ENCODE peak calls at places on chromosome 21, in six cellular contexts. F is tibial artery, H is HCT116, C is psoas muscle, B is fibroblast of lung, P is fibroblast of pulmonary artery. E is an unnamed sample.

GRCh38 chr21:31185663-31186062 is 147.4 kb upstream of the KRTAP19-8 start:
- DNase-seq in F (no peak), H (no peak), C (no peak), B (no peak), P (no peak), E (no peak)

GRCh38 chr21:38561205-38561604 is 62.9 kb upstream of the ERG start:
- DNase-seq in F (no peak), H (no peak), C (no peak), B (no peak), P (no peak), E (peak)

GRCh38 chr21:43967981-43968380 is 44.1 kb upstream of the TRAPPC10 start:
- DNase-seq in F (no peak), H (no peak), C (no peak), B (no peak), P (no peak), E (no peak)

GRCh38 chr21:14797543-14797942 is 251.4 kb upstream of the SAMSN1 start:
- DNase-seq in F (no peak), H (no peak), C (no peak), B (no peak), P (no peak), E (no peak)

GRCh38 chr21:44800971-44801467 is 601 bp downstream of the UBE2G2 start:
- DNase-seq in F (no peak), H (peak), C (no peak), B (peak), P (peak), E (peak)

GRCh38 chr21:23921670-23922418 is 1685.4 kb downstream of the MRPL39 start:
- DNase-seq in F (no peak), H (no peak), C (no peak), B (no peak), P (no peak), E (no peak)

GRCh38 chr21:46284722-46285121 is 689 bp downstream of the MCM3AP start:
- DNase-seq in F (no peak), H (no peak), C (no peak), B (no peak), P (no peak), E (no peak)

GRCh38 chr21:14070968-14071367 is 139.8 kb downstream of the LIPI start:
- DNase-seq in F (no peak), H (no peak), C (no peak), B (no peak), P (no peak), E (no peak)

GRCh38 chr21:21010698-21011097 is 12.5 kb downstream of the NCAM2 start:
- DNase-seq in F (no peak), H (no peak), C (no peak), B (no peak), P (no peak), E (no peak)

GRCh38 chr21:38037416-38037815 is 121.2 kb upstream of the KCNJ6 start:
- DNase-seq in F (no peak), H (no peak), C (no peak), B (peak), P (peak), E (peak)

GRCh38 chr21:31348188-31348587 is 4.1 kb upstream of the TIAM1 start:
- DNase-seq in F (no peak), H (no peak), C (no peak), B (no peak), P (no peak), E (no peak)

GRCh38 chr21:26887241-26887640 is 42.0 kb upstream of the ADAMTS1 start:
- DNase-seq in F (no peak), H (no peak), C (no peak), B (peak), P (peak), E (no peak)

GRCh38 chr21:24225432-24225831 is 1381.8 kb downstream of the MRPL39 start:
- DNase-seq in F (no peak), H (no peak), C (no peak), B (peak), P (peak), E (peak)

GRCh38 chr21:15967661-15968060 is 237.9 kb downstream of the USP25 start:
- DNase-seq in F (no peak), H (no peak), C (no peak), B (peak), P (no peak), E (peak)

GRCh38 chr21:46434322-46434958 is 24.3 kb upstream of the DIP2A start:
- DNase-seq in F (no peak), H (no peak), C (peak), B (no peak), P (no peak), E (no peak)

GRCh38 chr21:46145840-46146691 is 9.3 kb downstream of the FTCD start:
- DNase-seq in F (no peak), H (no peak), C (peak), B (no peak), P (no peak), E (no peak)

GRCh38 chr21:16241021-16241420 is 511.2 kb downstream of the USP25 start:
- DNase-seq in F (no peak), H (no peak), C (no peak), B (no peak), P (peak), E (no peak)

GRCh38 chr21:45726438-45726837 is 82.9 kb downstream of the PCBP3 start:
- DNase-seq in F (no peak), H (no peak), C (no peak), B (no peak), P (no peak), E (no peak)

GRCh38 chr21:43720539-43721224 is 1.8 kb downstream of the PDXK start:
- DNase-seq in F (no peak), H (no peak), C (no peak), B (no peak), P (no peak), E (no peak)

GRCh38 chr21:44846485-44847260 is 26.8 kb downstream of the PTTG1IP start:
- DNase-seq in F (peak), H (no peak), C (peak), B (peak), P (peak), E (peak)

GRCh38 chr21:26473471-26473870 is 99.6 kb downstream of the CYYR1 start:
- DNase-seq in F (no peak), H (no peak), C (no peak), B (no peak), P (no peak), E (no peak)

GRCh38 chr21:46211786-46212720 is 16.5 kb downstream of the LSS start:
- DNase-seq in F (no peak), H (no peak), C (no peak), B (no peak), P (no peak), E (peak)

GRCh38 chr21:14699433-14700410 is 153.6 kb upstream of the SAMSN1 start:
- DNase-seq in F (no peak), H (no peak), C (no peak), B (no peak), P (no peak), E (peak)

GRCh38 chr21:44890961-44891541 is 17.6 kb upstream of the PTTG1IP start:
- DNase-seq in F (no peak), H (no peak), C (no peak), B (no peak), P (no peak), E (no peak)

GRCh38 chr21:45981641-45982255 is at the start of gene COL6A1:
- DNase-seq in F (peak), H (no peak), C (peak), B (peak), P (no peak), E (no peak)

GRCh38 chr21:37530901-37531351 is 164.4 kb downstream of the DYRK1A start:
- DNase-seq in F (no peak), H (no peak), C (no peak), B (no peak), P (no peak), E (no peak)

GRCh38 chr21:46145159-46145839 is 10.1 kb downstream of the FTCD start:
- DNase-seq in F (no peak), H (no peak), C (peak), B (no peak), P (no peak), E (no peak)

GRCh38 chr21:14880922-14881321 is 183.9 kb downstream of the NRIP1 start:
- DNase-seq in F (no peak), H (no peak), C (no peak), B (peak), P (peak), E (peak)

GRCh38 chr21:19603011-19603593 is 1199.5 kb upstream of the TMPRSS15 start:
- DNase-seq in F (no peak), H (no peak), C (no peak), B (no peak), P (no peak), E (no peak)

GRCh38 chr21:31343680-31344480 is at the start of gene TIAM1:
- DNase-seq in F (peak), H (no peak), C (peak), B (peak), P (peak), E (peak)

DNA sequence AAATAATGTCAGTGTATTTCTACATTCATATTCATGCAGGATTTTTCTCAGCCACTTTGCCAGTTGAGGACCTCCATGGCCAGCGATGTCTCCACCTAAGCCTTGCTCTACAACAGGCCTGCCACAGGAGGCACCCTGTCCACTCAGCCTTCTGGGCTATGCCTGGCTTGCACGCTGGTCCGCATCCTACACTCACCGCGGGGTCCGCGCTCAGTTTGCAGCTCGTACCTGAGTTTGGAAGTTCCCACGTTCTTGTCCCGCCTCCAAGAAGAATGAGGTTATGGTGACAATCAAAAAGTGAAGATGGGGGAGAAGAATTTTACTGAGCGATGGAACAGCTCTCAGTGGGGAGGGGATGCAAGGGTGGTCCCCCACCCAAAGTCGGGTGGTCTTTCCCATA is 93.6 kb upstream of the GRIK1 start:
- DNase-seq in F (no peak), H (no peak), C (no peak), B (no peak), P (no peak), E (no peak)
- H3K4me3 ChIP-seq in F (no peak), H (no peak), C (no peak), B (no peak), P (no peak), E (no peak)

DNA sequence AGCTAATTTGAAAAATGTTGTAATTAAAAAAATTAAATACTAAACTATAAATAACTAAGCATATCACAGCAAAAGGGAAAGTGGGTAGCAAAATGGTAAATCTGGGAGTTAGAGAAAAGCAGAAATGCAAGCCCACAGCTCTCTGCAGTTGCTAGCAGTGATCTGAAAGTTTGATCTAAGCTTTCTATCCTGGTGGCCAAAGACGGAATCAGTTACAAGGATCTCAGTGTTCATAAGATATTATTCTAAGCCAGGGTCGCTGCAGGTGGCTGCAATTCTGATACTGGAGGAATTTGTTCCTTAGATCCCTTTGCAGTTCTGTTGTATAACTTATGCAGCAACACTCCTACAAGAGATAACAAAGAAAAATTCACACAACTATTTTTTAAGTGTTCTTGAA is 363.7 kb downstream of the SETD4 start:
- DNase-seq in F (no peak), H (no peak), C (no peak), B (no peak), P (no peak), E (no peak)
- TF ChIP-seq CTCF in F (no peak), H (no peak), C (no peak), B (no peak), P (no peak), E (no peak)

GRCh38 chr21:41611966-41612606 is 104.1 kb upstream of the TMPRSS2 start:
- DNase-seq in F (no peak), H (peak), C (no peak), B (peak), P (peak), E (peak)

GRCh38 chr21:41613421-41613998 is 105.6 kb upstream of the TMPRSS2 start:
- DNase-seq in F (no peak), H (no peak), C (no peak), B (peak), P (no peak), E (no peak)

GRCh38 chr21:41611441-41611840 is 103.5 kb upstream of the TMPRSS2 start:
- DNase-seq in F (peak), H (no peak), C (no peak), B (no peak), P (no peak), E (no peak)

GRCh38 chr21:41614456-41615010 is 106.6 kb upstream of the TMPRSS2 start:
- DNase-seq in F (no peak), H (no peak), C (no peak), B (peak), P (no peak), E (no peak)

DNA sequence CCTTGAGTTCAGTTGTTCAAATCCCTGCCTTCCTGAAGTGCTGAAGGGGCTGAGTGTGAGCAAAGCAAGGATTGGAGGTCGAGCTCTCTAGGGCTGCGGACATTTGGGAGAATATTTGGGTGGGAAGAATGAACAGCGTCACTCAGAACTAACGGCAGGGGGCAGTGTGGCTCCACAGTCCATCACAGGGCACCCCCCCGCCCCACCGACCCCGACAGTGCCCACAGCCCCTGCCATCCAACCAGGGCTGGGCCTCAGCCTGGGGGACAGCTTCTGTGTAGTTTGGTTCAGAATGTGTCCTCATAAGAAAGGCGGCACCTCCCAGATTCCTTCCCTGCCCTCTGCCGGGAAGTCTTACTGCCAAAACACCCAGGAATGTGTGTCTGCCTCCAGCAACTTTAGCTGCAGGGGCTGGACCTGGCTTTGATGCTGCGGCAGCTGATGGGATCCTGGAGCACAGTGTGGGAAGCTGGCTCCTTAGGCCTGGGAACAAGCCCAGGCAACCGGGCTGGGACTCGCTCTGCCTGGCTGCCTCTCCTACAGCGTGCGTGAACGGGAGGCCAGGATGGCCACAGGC is 104.8 kb upstream of the TMPRSS2 start:
- DNase-seq in F (peak), H (no peak), C (peak), B (peak), P (peak), E (peak)
- H3K4me3 ChIP-seq in F (no peak), H (no peak), C (no peak), B (no peak), P (no peak), E (no peak)

GRCh38 chr21:32412162-32412997 is at the start of gene EVA1C:
- DNase-seq in F (peak), H (no peak), C (peak), B (peak), P (peak), E (peak)
- TF ChIP-seq CTCF in F (peak), H (no peak), C (peak), B (no peak), P (no peak), E (no peak)

GRCh38 chr21:29504751-29505321 is 206.1 kb downstream of the BACH1 start:
- DNase-seq in F (no peak), H (no peak), C (no peak), B (peak), P (peak), E (peak)
- H3K4me3 ChIP-seq in F (no peak), H (no peak), C (no peak), B (no peak), P (no peak), E (no peak)

GRCh38 chr21:39670741-39671140 is 58.0 kb downstream of the B3GALT5 start:
- DNase-seq in F (no peak), H (no peak), C (no peak), B (peak), P (no peak), E (no peak)

GRCh38 chr21:39669976-39670671 is 57.4 kb downstream of the B3GALT5 start:
- DNase-seq in F (no peak), H (no peak), C (no peak), B (no peak), P (no peak), E (no peak)

GRCh38 chr21:39668369-39668768 is 55.6 kb downstream of the B3GALT5 start:
- DNase-seq in F (no peak), H (no peak), C (no peak), B (no peak), P (no peak), E (no peak)

GRCh38 chr21:39667353-39667891 is 54.7 kb downstream of the B3GALT5 start:
- DNase-seq in F (no peak), H (no peak), C (no peak), B (no peak), P (no peak), E (no peak)

GRCh38 chr21:39669485-39669884 is 56.7 kb downstream of the B3GALT5 start:
- DNase-seq in F (no peak), H (no peak), C (no peak), B (no peak), P (no peak), E (no peak)
- TF ChIP-seq CTCF in F (no peak), H (no peak), C (no peak), B (no peak), P (no peak), E (no peak)

DNA sequence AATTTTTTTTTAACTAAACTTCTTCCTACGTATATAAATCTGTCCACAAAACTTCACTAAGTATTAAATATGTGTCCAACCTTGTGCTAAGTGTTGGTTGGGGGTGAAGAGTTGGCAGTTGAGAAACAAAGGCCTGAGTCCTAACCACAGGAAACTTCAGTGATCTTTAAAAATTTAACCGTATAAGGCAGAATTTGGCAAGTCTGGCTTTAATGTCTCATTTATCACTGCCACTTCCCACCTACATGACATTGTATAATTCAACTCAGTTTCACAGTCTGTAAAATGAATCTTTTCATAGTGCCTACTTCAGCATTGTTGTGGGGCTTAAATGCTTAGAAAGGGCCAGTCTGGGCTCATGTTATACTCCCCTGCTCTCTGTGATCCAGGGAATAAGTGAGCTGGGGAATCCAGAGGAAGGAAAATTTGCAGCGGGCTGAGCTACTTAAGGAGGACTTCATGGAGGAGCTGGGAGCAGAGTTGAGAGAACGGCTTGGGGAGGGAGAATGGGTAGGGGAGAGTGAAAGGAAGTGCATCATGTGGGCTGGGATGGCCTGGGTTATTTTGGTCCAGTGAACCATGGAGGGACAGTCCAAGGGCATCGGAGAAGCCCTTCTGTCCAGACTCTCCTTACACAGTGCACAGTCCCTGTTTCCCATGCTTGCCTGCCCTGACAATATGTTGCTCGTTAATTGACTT is 14.5 kb downstream of the IFNAR2 start:
- DNase-seq in F (no peak), H (no peak), C (no peak), B (peak), P (no peak), E (no peak)
- H3K4me3 ChIP-seq in F (no peak), H (no peak), C (no peak), B (no peak), P (no peak), E (no peak)

DNA sequence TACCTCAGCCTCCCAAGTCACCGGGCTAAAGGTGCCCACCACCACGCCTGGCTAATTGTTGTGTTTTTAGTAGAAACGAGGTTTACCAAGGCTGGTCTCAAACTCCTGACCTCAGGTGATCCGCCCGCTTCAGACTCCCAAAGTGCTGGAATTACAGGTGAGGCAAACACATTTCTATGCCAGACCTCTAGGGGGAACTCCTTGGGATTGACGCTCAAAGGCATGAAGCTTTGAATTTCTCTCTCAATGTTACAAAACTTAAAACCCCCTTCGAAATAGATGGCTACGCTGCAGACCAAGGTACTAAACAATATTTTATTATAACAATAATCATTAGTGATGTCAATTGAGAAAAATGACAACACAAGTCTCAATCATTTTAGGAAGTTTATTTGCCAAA is 330.0 kb downstream of the SETD4 start:
- DNase-seq in F (no peak), H (no peak), C (no peak), B (no peak), P (no peak), E (no peak)
- TF ChIP-seq CTCF in F (no peak), H (no peak), C (no peak), B (no peak), P (no peak), E (no peak)

GRCh38 chr21:29193907-29194306 is 63.5 kb downstream of the MAP3K7CL start:
- DNase-seq in F (no peak), H (no peak), C (no peak), B (no peak), P (no peak), E (no peak)

GRCh38 chr21:29194342-29194741 is 63.9 kb downstream of the MAP3K7CL start:
- DNase-seq in F (no peak), H (no peak), C (no peak), B (no peak), P (no peak), E (no peak)

GRCh38 chr21:29196021-29196663 is 65.7 kb downstream of the MAP3K7CL start:
- DNase-seq in F (peak), H (peak), C (no peak), B (peak), P (peak), E (peak)

GRCh38 chr21:29194847-29195246 is 64.4 kb downstream of the MAP3K7CL start:
- DNase-seq in F (no peak), H (no peak), C (no peak), B (peak), P (no peak), E (no peak)

GRCh38 chr21:29196664-29197052 is 66.2 kb downstream of the MAP3K7CL start:
- DNase-seq in F (no peak), H (no peak), C (no peak), B (no peak), P (no peak), E (no peak)
- H3K4me3 ChIP-seq in F (peak), H (peak), C (peak), B (no peak), P (no peak), E (no peak)

E was measured in epithelial cell of esophagus.